ENCODE peak calls at places on chromosome 21, in nine cellular contexts. O, I, V, X, Q, H, J, T and R are unnamed samples.

GRCh38 chr21:44324106-44324853 is 14.9 kb downstream of the CFAP410 start:
- DNase-seq in Q (no peak), I (no peak), V (no peak), J (no peak), X (no peak), O (no peak), H (no peak), T (no peak), R (no peak)

GRCh38 chr21:39141502-39141901 is 41.7 kb downstream of the PSMG1 start:
- DNase-seq in V (no peak), I (no peak), H (no peak), O (peak), Q (no peak), X (no peak), J (no peak), T (peak), R (no peak)

GRCh38 chr21:42553435-42553834 is 39.8 kb downstream of the SLC37A1 start:
- DNase-seq in I (no peak), X (no peak), J (peak), O (no peak), Q (no peak), V (no peak), H (no peak), T (no peak), R (no peak)

GRCh38 chr21:33268736-33269441 is 2.7 kb downstream of the IL10RB start:
- DNase-seq in T (peak), V (no peak), J (no peak), O (no peak), H (peak), I (no peak), X (no peak), Q (peak), R (peak)

GRCh38 chr21:34852438-34852837 is 183.6 kb downstream of the CLIC6 start:
- DNase-seq in X (no peak), O (peak), I (no peak), T (no peak), Q (no peak), H (no peak), V (no peak), J (no peak), R (no peak)

GRCh38 chr21:42644223-42645208 is 8.9 kb upstream of the PDE9A start:
- DNase-seq in J (no peak), I (no peak), O (no peak), X (no peak), V (no peak), H (no peak), Q (no peak), T (no peak), R (no peak)

GRCh38 chr21:33552093-33552998 is 9.5 kb downstream of the SON start:
- DNase-seq in H (no peak), J (no peak), X (no peak), O (peak), T (no peak), Q (no peak), V (no peak), I (no peak), R (no peak)

GRCh38 chr21:20551939-20552338 is 446.3 kb upstream of the NCAM2 start:
- DNase-seq in H (no peak), J (no peak), V (no peak), O (no peak), X (no peak), I (no peak), T (no peak), Q (no peak), R (no peak)

GRCh38 chr21:45054162-45054926 is 20.0 kb upstream of the ADARB1 start:
- DNase-seq in Q (no peak), H (no peak), J (no peak), V (no peak), T (no peak), I (no peak), X (no peak), O (no peak), R (no peak)

GRCh38 chr21:42991992-42992740 is 17.8 kb downstream of the PKNOX1 start:
- DNase-seq in X (no peak), V (no peak), J (peak), Q (peak), I (no peak), H (no peak), T (no peak), O (peak), R (no peak)

GRCh38 chr21:33885158-33885514 is 30.5 kb downstream of the ATP5PO start:
- DNase-seq in I (no peak), Q (no peak), O (no peak), X (no peak), V (no peak), J (no peak), T (no peak), H (no peak), R (no peak)

GRCh38 chr21:35909456-35910178 is 150.7 kb downstream of the SETD4 start:
- DNase-seq in I (no peak), V (no peak), H (no peak), X (no peak), J (no peak), O (peak), T (no peak), Q (no peak), R (no peak)

GRCh38 chr21:42041246-42041645 is 29.9 kb upstream of the UMODL1 start:
- DNase-seq in X (no peak), O (no peak), I (no peak), J (no peak), T (no peak), Q (no peak), V (no peak), H (no peak), R (no peak)

GRCh38 chr21:39159342-39160063 is 23.7 kb downstream of the PSMG1 start:
- DNase-seq in I (no peak), T (no peak), V (no peak), O (no peak), H (no peak), J (no peak), Q (no peak), X (no peak), R (no peak)